ENCODE peak calls at places on chromosomes 5 and 9, in four cellular contexts. B is MM.1S, J is right lobe of liver, W is iPS DF 6.9. N is an unnamed sample.

GRCh38 chr5:164370841-164371240 is 865.4 kb downstream of the MAT2B start:
- DNase-seq in B (no peak), J (no peak), W (no peak), N (no peak)

GRCh38 chr5:132883261-132883834 is 9.9 kb downstream of the LEAP2 start:
- DNase-seq in B (peak), J (peak), W (no peak), N (peak)

GRCh38 chr9:129609486-129610192 is 11.3 kb downstream of the C9orf50 start:
- DNase-seq in B (peak), J (no peak), W (no peak), N (no peak)

GRCh38 chr5:41508186-41508585 is 2.2 kb downstream of the PLCXD3 start:
- DNase-seq in B (no peak), J (no peak), W (no peak), N (no peak)

GRCh38 chr5:13348568-13348967 is 595.9 kb downstream of the DNAH5 start:
- DNase-seq in B (no peak), J (no peak), W (no peak), N (no peak)

GRCh38 chr5:58450018-58450417 is 9.9 kb downstream of the PLK2 start:
- DNase-seq in B (no peak), J (no peak), W (no peak), N (no peak)

GRCh38 chr5:155252717-155253116 is 239.2 kb downstream of the KIF4B start:
- DNase-seq in B (no peak), J (no peak), W (no peak), N (no peak)

GRCh38 chr5:58016329-58016728 is 443.6 kb downstream of the PLK2 start:
- DNase-seq in B (no peak), J (no peak), W (no peak), N (no peak)

GRCh38 chr5:77774981-77775772 is 962 bp downstream of the TBCA start:
- DNase-seq in B (no peak), J (no peak), W (no peak), N (no peak)

GRCh38 chr5:11785771-11786342 is 118.4 kb downstream of the CTNND2 start:
- DNase-seq in B (no peak), J (no peak), W (no peak), N (no peak)

GRCh38 chr9:85414399-85414798 is 327.4 kb downstream of the AGTPBP1 start:
- DNase-seq in B (no peak), J (no peak), W (no peak), N (no peak)

GRCh38 chr5:75190227-75190626 is 46.5 kb downstream of the ANKRD31 start:
- DNase-seq in B (no peak), J (no peak), W (no peak), N (no peak)

GRCh38 chr5:10595678-10596309 is 31.9 kb downstream of the ANKRD33B start:
- DNase-seq in B (no peak), J (peak), W (no peak), N (no peak)

GRCh38 chr5:891837-892389 is 688 bp downstream of the BRD9 start:
- DNase-seq in B (peak), J (no peak), W (no peak), N (no peak)

GRCh38 chr5:15623794-15624193 is 123.8 kb downstream of the FBXL7 start:
- DNase-seq in B (no peak), J (no peak), W (no peak), N (no peak)

GRCh38 chr5:90477816-90478215 is 3.2 kb downstream of the POLR3G start:
- DNase-seq in B (no peak), J (no peak), W (no peak), N (no peak)

GRCh38 chr5:90483206-90483605 is 8.5 kb downstream of the POLR3G start:
- DNase-seq in B (no peak), J (no peak), W (no peak), N (no peak)

GRCh38 chr5:90479611-90480385 is 5.1 kb downstream of the POLR3G start:
- DNase-seq in B (no peak), J (no peak), W (no peak), N (no peak)

GRCh38 chr5:90477073-90477472 is 2.4 kb downstream of the POLR3G start:
- DNase-seq in B (no peak), J (no peak), W (no peak), N (no peak)

DNA sequence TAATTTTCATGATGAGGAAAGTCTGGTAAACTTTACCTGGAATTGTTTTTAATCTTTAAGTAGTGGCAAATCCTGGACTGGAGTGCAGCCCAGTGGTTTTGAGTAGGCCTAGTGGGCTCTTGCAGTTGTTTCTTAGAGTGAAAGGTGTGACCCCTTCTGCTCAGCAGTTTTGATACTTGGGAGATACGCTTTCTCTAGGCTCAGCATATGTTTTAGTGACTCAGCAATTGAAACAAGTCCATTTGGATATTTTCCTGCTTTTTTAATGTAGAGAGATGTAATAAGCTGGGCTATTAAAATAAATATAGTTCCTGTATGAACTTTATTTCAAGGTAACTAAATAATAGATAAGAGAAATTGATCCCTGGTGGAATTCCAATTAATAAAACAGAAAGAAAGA is 6.0 kb downstream of the POLR3G start:
- DNase-seq in B (no peak), J (no peak), W (no peak), N (no peak)
- H3K27ac ChIP-seq in B (no peak), J (no peak), W (no peak), N (no peak)

DNA sequence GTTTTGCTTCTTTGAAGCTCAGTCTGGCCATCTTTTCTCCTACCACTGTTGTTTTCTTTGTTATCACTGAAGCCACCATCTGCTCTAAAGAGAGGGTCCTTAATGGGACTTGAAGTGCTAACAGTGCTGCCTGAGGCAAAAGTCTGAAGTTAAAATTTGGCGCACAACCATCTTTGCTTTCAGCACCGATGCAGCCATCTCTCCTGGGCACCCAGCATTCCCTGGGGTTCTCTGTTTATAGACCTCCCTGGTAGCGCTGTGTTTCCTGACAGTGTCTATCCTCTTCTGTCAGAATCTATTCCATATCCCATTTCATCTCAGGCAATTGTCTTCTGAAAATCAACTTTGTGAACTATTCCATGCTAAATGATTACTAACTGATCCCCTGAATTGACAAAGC is 491.5 kb upstream of the MPDZ start:
- DNase-seq in B (no peak), J (no peak), W (no peak), N (no peak)
- H3K27ac ChIP-seq in B (no peak), J (no peak), W (no peak), N (no peak)

GRCh38 chr9:16626577-16627130 is 243.8 kb downstream of the BNC2 start:
- DNase-seq in B (no peak), J (no peak), W (no peak), N (no peak)
- H3K27ac ChIP-seq in B (no peak), J (no peak), W (no peak), N (no peak)

DNA sequence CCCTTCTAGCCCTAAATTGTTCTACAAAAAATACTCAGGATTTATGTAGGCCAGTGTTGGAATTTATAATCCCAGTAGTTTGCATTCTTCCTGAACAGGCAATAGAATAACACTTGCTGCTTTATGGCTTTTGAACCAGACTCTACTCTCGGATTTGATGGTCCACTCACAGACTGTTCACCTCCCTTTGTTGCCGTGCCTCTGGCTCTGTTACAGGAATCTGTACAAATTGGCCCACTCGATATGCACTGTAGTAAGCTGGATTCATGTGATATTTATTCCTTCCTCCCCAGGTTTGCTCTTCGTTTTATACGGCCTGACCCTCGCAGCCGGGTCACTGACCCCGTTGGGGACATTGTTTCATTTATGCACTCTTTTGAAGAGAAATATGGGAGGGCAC is 43.7 kb downstream of the FAF2 start:
- DNase-seq in B (no peak), J (no peak), W (no peak), N (no peak)
- H3K27ac ChIP-seq in B (no peak), J (no peak), W (no peak), N (no peak)

GRCh38 chr9:33446507-33447403 is 638 bp downstream of the AQP3 start:
- DNase-seq in B (peak), J (peak), W (no peak), N (no peak)

GRCh38 chr9:33448159-33448511 is 742 bp upstream of the AQP3 start:
- DNase-seq in B (no peak), J (peak), W (no peak), N (no peak)

GRCh38 chr9:33447404-33448158 is at the start of gene AQP3:
- DNase-seq in B (peak), J (peak), W (no peak), N (no peak)

GRCh38 chr9:33445389-33445881 is 2.0 kb downstream of the AQP3 start:
- DNase-seq in B (no peak), J (peak), W (no peak), N (no peak)

GRCh38 chr9:33445941-33446506 is 1.4 kb downstream of the AQP3 start:
- DNase-seq in B (no peak), J (no peak), W (no peak), N (no peak)
- H3K27ac ChIP-seq in B (peak), J (peak), W (no peak), N (no peak)

DNA sequence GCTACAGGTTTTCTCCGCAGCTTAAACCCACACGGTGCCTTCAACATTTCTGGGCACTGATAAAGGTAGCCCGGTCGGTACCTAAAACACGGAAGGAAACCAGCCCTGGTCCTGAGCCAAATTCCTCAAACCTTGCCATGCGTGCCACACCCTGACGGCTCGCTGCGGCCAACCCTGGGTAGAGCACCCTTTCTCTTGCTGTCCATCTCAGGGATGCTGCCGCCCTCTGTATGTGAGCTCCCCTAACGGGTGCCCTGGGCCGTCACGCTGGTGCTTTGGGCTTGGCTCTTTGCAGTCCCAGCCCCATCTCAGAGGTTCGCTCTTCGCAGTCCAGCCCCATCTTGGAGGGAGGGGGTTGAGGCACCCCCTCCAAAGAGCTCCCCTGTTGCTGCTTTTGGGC is 43.9 kb downstream of the PNPLA7 start:
- DNase-seq in B (no peak), J (no peak), W (no peak), N (no peak)
- H3K27ac ChIP-seq in B (no peak), J (no peak), W (no peak), N (no peak)